ENCODE peak calls at places on chromosome 1, in five cellular contexts. R, V, X, Q and G are unnamed samples.

GRCh38 chr1:174239541-174239940 is 80.2 kb downstream of the RABGAP1L start:
- DNase-seq in R (no peak), V (no peak), X (no peak), Q (no peak), G (no peak)

GRCh38 chr1:111831153-111831552 is 75.5 kb downstream of the DDX20 start:
- DNase-seq in R (no peak), V (no peak), X (no peak), Q (no peak), G (no peak)

GRCh38 chr1:87408665-87409248 is 80.1 kb downstream of the LMO4 start:
- DNase-seq in R (no peak), V (no peak), X (no peak), Q (no peak), G (no peak)

GRCh38 chr1:43612406-43612805 is 37.5 kb upstream of the KDM4A start:
- DNase-seq in R (no peak), V (no peak), X (no peak), Q (no peak), G (no peak)

GRCh38 chr1:174996474-174996873 is 3.3 kb upstream of the CACYBP start:
- DNase-seq in R (no peak), V (no peak), X (no peak), Q (no peak), G (no peak)

GRCh38 chr1:24643362-24644346 is 552 bp downstream of the SRRM1 start:
- DNase-seq in R (peak), V (peak), X (peak), Q (peak), G (no peak)

GRCh38 chr1:204443871-204444581 is 32.4 kb upstream of the PPP1R15B start:
- DNase-seq in R (peak), V (no peak), X (no peak), Q (no peak), G (no peak)

GRCh38 chr1:45594412-45594811 is 10.6 kb downstream of the NASP start:
- DNase-seq in R (no peak), V (no peak), X (no peak), Q (no peak), G (no peak)

GRCh38 chr1:7313081-7313546 is 458.0 kb upstream of the VAMP3 start:
- DNase-seq in R (no peak), V (no peak), X (no peak), Q (no peak), G (no peak)

GRCh38 chr1:174875306-174875705 is 124.4 kb upstream of the CACYBP start:
- DNase-seq in R (peak), V (no peak), X (peak), Q (peak), G (no peak)

GRCh38 chr1:104238991-104239390 is 489.3 kb downstream of the AMY1C start:
- DNase-seq in R (no peak), V (no peak), X (peak), Q (no peak), G (no peak)

GRCh38 chr1:109425391-109425790 is 857 bp downstream of the PSMA5 start:
- DNase-seq in R (no peak), V (no peak), X (no peak), Q (no peak), G (no peak)

GRCh38 chr1:40653851-40654537 is 11.5 kb downstream of the RIMS3 start:
- DNase-seq in R (no peak), V (no peak), X (peak), Q (peak), G (no peak)

GRCh38 chr1:15966081-15966955 is 9.6 kb downstream of the ZBTB17 start:
- DNase-seq in R (peak), V (no peak), X (no peak), Q (no peak), G (peak)

GRCh38 chr1:30461640-30462039 is 261.7 kb downstream of the MATN1 start:
- DNase-seq in R (no peak), V (no peak), X (no peak), Q (no peak), G (no peak)

GRCh38 chr1:184388671-184389292 is 2.0 kb downstream of the C1orf21 start:
- DNase-seq in R (no peak), V (no peak), X (no peak), Q (no peak), G (no peak)

GRCh38 chr1:229114781-229115417 is 156.0 kb upstream of the RAB4A start:
- DNase-seq in R (no peak), V (no peak), X (peak), Q (no peak), G (no peak)